ENCODE peak calls at places on chromosomes 6 and 20, in ten cellular contexts. One of them, this sample, is unnamed.
A peak's percentile ranks its signal among the peaks of the same experiment; 100 is the strongest.

GRCh38 chr6:3566812-3567211 is 110.0 kb upstream of the SLC22A23 start:
- DNase-seq in glomerular endothelial cell: no peak
- DNase-seq in Daoy: peak; percentile 15
- DNase-seq in brain microvascular endothelial cell: peak; percentile 80
- DNase-seq in sciatic nerve: no peak
- DNase-seq in renal cortical epithelial cell: peak; percentile 21
- DNase-seq in astrocyte: peak; percentile 65
- DNase-seq in activated T-helper 1 cell treated with Interleukin-2 at 50 U/mL for 16 hours: no peak
- DNase-seq in RWPE1: no peak
- DNase-seq in ACHN: no peak
- DNase-seq in this sample: no peak

GRCh38 chr20:53934421-53935352 is 135.7 kb downstream of the BCAS1 start:
- DNase-seq in glomerular endothelial cell: no peak
- DNase-seq in Daoy: peak; percentile 88
- DNase-seq in brain microvascular endothelial cell: peak; percentile 95
- DNase-seq in sciatic nerve: no peak
- DNase-seq in renal cortical epithelial cell: peak; percentile 54
- DNase-seq in astrocyte: peak; percentile 87
- DNase-seq in activated T-helper 1 cell treated with Interleukin-2 at 50 U/mL for 16 hours: no peak
- DNase-seq in RWPE1: peak; percentile 74
- DNase-seq in ACHN: peak; percentile 83
- DNase-seq in this sample: no peak

GRCh38 chr20:47776639-47777038 is 8.6 kb downstream of the SULF2 start:
- DNase-seq in glomerular endothelial cell: no peak
- DNase-seq in Daoy: no peak
- DNase-seq in brain microvascular endothelial cell: no peak
- DNase-seq in sciatic nerve: no peak
- DNase-seq in renal cortical epithelial cell: no peak
- DNase-seq in astrocyte: no peak
- DNase-seq in activated T-helper 1 cell treated with Interleukin-2 at 50 U/mL for 16 hours: no peak
- DNase-seq in RWPE1: no peak
- DNase-seq in ACHN: no peak
- DNase-seq in this sample: no peak

GRCh38 chr6:89928604-89929003 is 34.3 kb downstream of the GJA10 start:
- DNase-seq in glomerular endothelial cell: no peak
- DNase-seq in Daoy: no peak
- DNase-seq in brain microvascular endothelial cell: no peak
- DNase-seq in sciatic nerve: no peak
- DNase-seq in renal cortical epithelial cell: peak; percentile 78
- DNase-seq in astrocyte: peak; percentile 78
- DNase-seq in activated T-helper 1 cell treated with Interleukin-2 at 50 U/mL for 16 hours: no peak
- DNase-seq in RWPE1: no peak
- DNase-seq in ACHN: peak; percentile 50
- DNase-seq in this sample: no peak

GRCh38 chr6:79536969-79537747 is at the start of gene LCA5:
- DNase-seq in glomerular endothelial cell: peak; percentile 94
- DNase-seq in Daoy: peak; percentile 99
- DNase-seq in brain microvascular endothelial cell: peak; percentile 97
- DNase-seq in sciatic nerve: peak; percentile 94
- DNase-seq in renal cortical epithelial cell: peak; percentile 94
- DNase-seq in astrocyte: peak; percentile 97
- DNase-seq in activated T-helper 1 cell treated with Interleukin-2 at 50 U/mL for 16 hours: peak; percentile 60
- DNase-seq in RWPE1: peak; percentile 96
- DNase-seq in ACHN: peak; percentile 96
- DNase-seq in this sample: peak; percentile 97

GRCh38 chr6:91291071-91291470 is 704.2 kb upstream of the MAP3K7 start:
- DNase-seq in glomerular endothelial cell: no peak
- DNase-seq in Daoy: peak; percentile 16
- DNase-seq in brain microvascular endothelial cell: no peak
- DNase-seq in sciatic nerve: no peak
- DNase-seq in renal cortical epithelial cell: peak; percentile 25
- DNase-seq in astrocyte: peak; percentile 75
- DNase-seq in activated T-helper 1 cell treated with Interleukin-2 at 50 U/mL for 16 hours: no peak
- DNase-seq in RWPE1: no peak
- DNase-seq in ACHN: no peak
- DNase-seq in this sample: no peak

GRCh38 chr6:367891-368630 is 23.5 kb upstream of the IRF4 start:
- DNase-seq in glomerular endothelial cell: no peak
- DNase-seq in Daoy: no peak
- DNase-seq in brain microvascular endothelial cell: no peak
- DNase-seq in sciatic nerve: no peak
- DNase-seq in renal cortical epithelial cell: no peak
- DNase-seq in astrocyte: no peak
- DNase-seq in activated T-helper 1 cell treated with Interleukin-2 at 50 U/mL for 16 hours: no peak
- DNase-seq in RWPE1: no peak
- DNase-seq in ACHN: no peak
- DNase-seq in this sample: no peak

GRCh38 chr6:79353226-79353625 is 118.7 kb upstream of the HMGN3 start:
- DNase-seq in glomerular endothelial cell: no peak
- DNase-seq in Daoy: peak; percentile 29
- DNase-seq in brain microvascular endothelial cell: peak; percentile 21
- DNase-seq in sciatic nerve: no peak
- DNase-seq in renal cortical epithelial cell: peak; percentile 53
- DNase-seq in astrocyte: no peak
- DNase-seq in activated T-helper 1 cell treated with Interleukin-2 at 50 U/mL for 16 hours: no peak
- DNase-seq in RWPE1: no peak
- DNase-seq in ACHN: no peak
- DNase-seq in this sample: no peak

GRCh38 chr6:166056637-166057036 is 111.0 kb downstream of the TBXT start:
- DNase-seq in glomerular endothelial cell: no peak
- DNase-seq in Daoy: no peak
- DNase-seq in brain microvascular endothelial cell: peak; percentile 53
- DNase-seq in sciatic nerve: no peak
- DNase-seq in renal cortical epithelial cell: no peak
- DNase-seq in astrocyte: peak; percentile 84
- DNase-seq in activated T-helper 1 cell treated with Interleukin-2 at 50 U/mL for 16 hours: no peak
- DNase-seq in RWPE1: no peak
- DNase-seq in ACHN: no peak
- DNase-seq in this sample: peak; percentile 81

GRCh38 chr6:42315991-42316378 is 98.3 kb upstream of the MRPS10 start:
- DNase-seq in glomerular endothelial cell: peak; percentile 56
- DNase-seq in Daoy: peak; percentile 98
- DNase-seq in brain microvascular endothelial cell: peak; percentile 97
- DNase-seq in sciatic nerve: no peak
- DNase-seq in renal cortical epithelial cell: peak; percentile 98
- DNase-seq in astrocyte: peak; percentile 99
- DNase-seq in activated T-helper 1 cell treated with Interleukin-2 at 50 U/mL for 16 hours: no peak
- DNase-seq in RWPE1: peak; percentile 93
- DNase-seq in ACHN: peak; percentile 94
- DNase-seq in this sample: no peak

GRCh38 chr20:29427201-29428060 is 1830.0 kb upstream of the DEFB115 start:
- DNase-seq in glomerular endothelial cell: no peak
- DNase-seq in Daoy: peak; percentile 55
- DNase-seq in brain microvascular endothelial cell: no peak
- DNase-seq in sciatic nerve: no peak
- DNase-seq in renal cortical epithelial cell: no peak
- DNase-seq in astrocyte: no peak
- DNase-seq in activated T-helper 1 cell treated with Interleukin-2 at 50 U/mL for 16 hours: no peak
- DNase-seq in RWPE1: no peak
- DNase-seq in ACHN: peak; percentile 41
- DNase-seq in this sample: no peak

GRCh38 chr6:113067612-113068262 is 720.6 kb downstream of the RFPL4B start:
- DNase-seq in glomerular endothelial cell: no peak
- DNase-seq in Daoy: no peak
- DNase-seq in brain microvascular endothelial cell: no peak
- DNase-seq in sciatic nerve: no peak
- DNase-seq in renal cortical epithelial cell: peak; percentile 9
- DNase-seq in astrocyte: peak; percentile 65
- DNase-seq in activated T-helper 1 cell treated with Interleukin-2 at 50 U/mL for 16 hours: no peak
- DNase-seq in RWPE1: no peak
- DNase-seq in ACHN: peak; percentile 27
- DNase-seq in this sample: no peak

GRCh38 chr6:164693934-164694333 is 615.5 kb downstream of the C6orf118 start:
- DNase-seq in glomerular endothelial cell: no peak
- DNase-seq in Daoy: no peak
- DNase-seq in brain microvascular endothelial cell: no peak
- DNase-seq in sciatic nerve: no peak
- DNase-seq in renal cortical epithelial cell: no peak
- DNase-seq in astrocyte: peak; percentile 79
- DNase-seq in activated T-helper 1 cell treated with Interleukin-2 at 50 U/mL for 16 hours: no peak
- DNase-seq in RWPE1: no peak
- DNase-seq in ACHN: no peak
- DNase-seq in this sample: no peak

GRCh38 chr20:36147707-36148106 is 6.8 kb upstream of the EPB41L1 start:
- DNase-seq in glomerular endothelial cell: no peak
- DNase-seq in Daoy: no peak
- DNase-seq in brain microvascular endothelial cell: peak; percentile 44
- DNase-seq in sciatic nerve: no peak
- DNase-seq in renal cortical epithelial cell: no peak
- DNase-seq in astrocyte: peak; percentile 41
- DNase-seq in activated T-helper 1 cell treated with Interleukin-2 at 50 U/mL for 16 hours: no peak
- DNase-seq in RWPE1: no peak
- DNase-seq in ACHN: no peak
- DNase-seq in this sample: peak; percentile 72

GRCh38 chr20:4875578-4876067 is 125.7 kb downstream of the SLC23A2 start:
- DNase-seq in glomerular endothelial cell: no peak
- DNase-seq in Daoy: no peak
- DNase-seq in brain microvascular endothelial cell: no peak
- DNase-seq in sciatic nerve: no peak
- DNase-seq in renal cortical epithelial cell: peak; percentile 88
- DNase-seq in astrocyte: no peak
- DNase-seq in activated T-helper 1 cell treated with Interleukin-2 at 50 U/mL for 16 hours: no peak
- DNase-seq in RWPE1: no peak
- DNase-seq in ACHN: no peak
- DNase-seq in this sample: no peak

GRCh38 chr6:35605600-35605999 is 83.1 kb downstream of the FKBP5 start:
- DNase-seq in glomerular endothelial cell: no peak
- DNase-seq in Daoy: no peak
- DNase-seq in brain microvascular endothelial cell: no peak
- DNase-seq in sciatic nerve: no peak
- DNase-seq in renal cortical epithelial cell: no peak
- DNase-seq in astrocyte: no peak
- DNase-seq in activated T-helper 1 cell treated with Interleukin-2 at 50 U/mL for 16 hours: no peak
- DNase-seq in RWPE1: no peak
- DNase-seq in ACHN: no peak
- DNase-seq in this sample: no peak

GRCh38 chr6:87817226-87817625 is 115.2 kb upstream of the AKIRIN2 start:
- DNase-seq in glomerular endothelial cell: no peak
- DNase-seq in Daoy: no peak
- DNase-seq in brain microvascular endothelial cell: no peak
- DNase-seq in sciatic nerve: no peak
- DNase-seq in renal cortical epithelial cell: peak; percentile 81
- DNase-seq in astrocyte: peak; percentile 54
- DNase-seq in activated T-helper 1 cell treated with Interleukin-2 at 50 U/mL for 16 hours: no peak
- DNase-seq in RWPE1: no peak
- DNase-seq in ACHN: peak; percentile 2
- DNase-seq in this sample: no peak

GRCh38 chr20:46349742-46350056 is 41.4 kb upstream of the CDH22 start:
- DNase-seq in glomerular endothelial cell: no peak
- DNase-seq in Daoy: no peak
- DNase-seq in brain microvascular endothelial cell: no peak
- DNase-seq in sciatic nerve: no peak
- DNase-seq in renal cortical epithelial cell: peak; percentile 41
- DNase-seq in astrocyte: no peak
- DNase-seq in activated T-helper 1 cell treated with Interleukin-2 at 50 U/mL for 16 hours: no peak
- DNase-seq in RWPE1: no peak
- DNase-seq in ACHN: no peak
- DNase-seq in this sample: no peak